ENCODE peak calls at places on chromosomes 3 and 15, in six cellular contexts. L, M, W, S, K and T are unnamed samples.

GRCh38 chr3:169387751-169388696 is 275.5 kb downstream of the MECOM start:
- DNase-seq in L (no peak), M (no peak), W (no peak), S (no peak), K (no peak), T (no peak)

GRCh38 chr3:148366743-148367410 is 330.8 kb upstream of the AGTR1 start:
- DNase-seq in L (no peak), M (no peak), W (peak; percentile 24), S (no peak), K (no peak), T (no peak)

GRCh38 chr15:58590901-58591300 is 158.6 kb downstream of the ADAM10 start:
- DNase-seq in L (no peak), M (no peak), W (no peak), S (no peak), K (no peak), T (no peak)

GRCh38 chr3:24139463-24140412 is 194.7 kb downstream of the NR1D2 start:
- DNase-seq in L (no peak), M (no peak), W (no peak), S (no peak), K (no peak), T (no peak)

GRCh38 chr15:82851331-82851850 is 42.0 kb downstream of the WHAMM start:
- DNase-seq in L (no peak), M (no peak), W (no peak), S (no peak), K (no peak), T (no peak)

GRCh38 chr3:138296639-138297038 is 33.0 kb downstream of the NME9 start:
- DNase-seq in L (no peak), M (no peak), W (no peak), S (no peak), K (no peak), T (no peak)

GRCh38 chr3:141913150-141913811 is 36.8 kb downstream of the ATP1B3 start:
- DNase-seq in L (no peak), M (peak; percentile 34), W (peak; percentile 58), S (peak; percentile 19), K (peak; percentile 54), T (peak; percentile 82)

GRCh38 chr3:75983609-75984290 is 198.4 kb upstream of the ZNF717 start:
- DNase-seq in L (no peak), M (no peak), W (no peak), S (no peak), K (no peak), T (no peak)

GRCh38 chr15:60134609-60135008 is 130.5 kb downstream of the FOXB1 start:
- DNase-seq in L (no peak), M (no peak), W (peak; percentile 10), S (no peak), K (no peak), T (peak; percentile 2)

GRCh38 chr3:131218196-131218595 is 163.4 kb upstream of the NUDT16 start:
- DNase-seq in L (no peak), M (no peak), W (no peak), S (no peak), K (no peak), T (no peak)

GRCh38 chr3:191111722-191112121 is 87.3 kb upstream of the OSTN start:
- DNase-seq in L (no peak), M (no peak), W (no peak), S (no peak), K (no peak), T (no peak)

GRCh38 chr3:130925628-130926027 is 31.7 kb downstream of the ATP2C1 start:
- DNase-seq in L (no peak), M (no peak), W (no peak), S (peak; percentile 56), K (peak; percentile 68), T (no peak)

GRCh38 chr15:59668571-59668970 is 11.3 kb upstream of the GTF2A2 start:
- DNase-seq in L (no peak), M (no peak), W (no peak), S (no peak), K (no peak), T (no peak)

GRCh38 chr15:68208641-68209240 is 3.6 kb upstream of the CALML4 start:
- DNase-seq in L (no peak), M (no peak), W (no peak), S (no peak), K (no peak), T (no peak)

GRCh38 chr15:34342737-34343575 is at the start of the genes NOP10 and NUTM1:
- DNase-seq in L (peak; percentile 99), M (peak; percentile 90), W (peak; percentile 79), S (peak; percentile 86), K (peak; percentile 81), T (peak; percentile 46)

GRCh38 chr3:72683068-72683467 is 165.2 kb downstream of the SHQ1 start:
- DNase-seq in L (no peak), M (no peak), W (no peak), S (peak; percentile 57), K (no peak), T (no peak)

GRCh38 chr3:44918087-44918486 is 43.7 kb downstream of the TGM4 start:
- DNase-seq in L (no peak), M (no peak), W (no peak), S (no peak), K (no peak), T (no peak)

GRCh38 chr3:32675650-32676049 is 9.3 kb upstream of the CNOT10 start:
- DNase-seq in L (no peak), M (no peak), W (no peak), S (no peak), K (no peak), T (no peak)

GRCh38 chr3:32675164-32675563 is 9.8 kb upstream of the CNOT10 start:
- DNase-seq in L (no peak), M (no peak), W (no peak), S (no peak), K (no peak), T (no peak)
- TF ChIP-seq JUND in L (no peak), M (no peak), W (no peak), S (no peak), K (no peak), T (no peak)

GRCh38 chr3:10837849-10838248 is 21.8 kb downstream of the SLC6A11 start:
- DNase-seq in L (no peak), M (no peak), W (no peak), S (no peak), K (no peak), T (no peak)

GRCh38 chr3:10835406-10835805 is 19.4 kb downstream of the SLC6A11 start:
- DNase-seq in L (peak; percentile 49), M (no peak), W (no peak), S (no peak), K (no peak), T (no peak)

GRCh38 chr3:10834951-10835350 is 18.9 kb downstream of the SLC6A11 start:
- DNase-seq in L (no peak), M (no peak), W (no peak), S (no peak), K (no peak), T (no peak)

GRCh38 chr3:10836676-10837075 is 20.6 kb downstream of the SLC6A11 start:
- DNase-seq in L (no peak), M (no peak), W (no peak), S (no peak), K (no peak), T (no peak)

GRCh38 chr3:10833855-10834414 is 17.9 kb downstream of the SLC6A11 start:
- DNase-seq in L (no peak), M (no peak), W (no peak), S (no peak), K (no peak), T (no peak)
- TF ChIP-seq JUND in L (no peak), M (no peak), W (no peak), S (no peak), K (no peak), T (no peak)

GRCh38 chr3:125055913-125056705 is at the start of gene HEG1:
- DNase-seq in L (peak; percentile 83), M (no peak), W (peak; percentile 90), S (no peak), K (peak; percentile 75), T (peak; percentile 86)

GRCh38 chr3:125057186-125057850 is 1.5 kb upstream of the HEG1 start:
- DNase-seq in L (no peak), M (no peak), W (no peak), S (no peak), K (no peak), T (no peak)

GRCh38 chr3:125054436-125055164 is 1.2 kb downstream of the HEG1 start:
- DNase-seq in L (no peak), M (no peak), W (peak; percentile 61), S (peak; percentile 62), K (no peak), T (peak; percentile 66)

GRCh38 chr3:125053304-125053699 is 2.5 kb downstream of the HEG1 start:
- DNase-seq in L (no peak), M (no peak), W (no peak), S (no peak), K (no peak), T (no peak)

GRCh38 chr3:125055165-125055912 is 458 bp downstream of the HEG1 start:
- DNase-seq in L (peak; percentile 68), M (no peak), W (peak; percentile 87), S (no peak), K (peak; percentile 22), T (peak; percentile 49)
- TF ChIP-seq JUND in L (no peak), M (no peak), W (no peak), S (no peak), K (no peak), T (no peak)

GRCh38 chr15:101006931-101007687 is 88.0 kb downstream of the LRRK1 start:
- DNase-seq in L (peak; percentile 88), M (peak; percentile 53), W (peak; percentile 87), S (peak; percentile 27), K (peak; percentile 86), T (peak; percentile 83)

GRCh38 chr15:101011582-101011981 is 92.4 kb downstream of the LRRK1 start:
- DNase-seq in L (no peak), M (no peak), W (no peak), S (no peak), K (no peak), T (no peak)

GRCh38 chr15:101010781-101011180 is 91.6 kb downstream of the LRRK1 start:
- DNase-seq in L (peak; percentile 33), M (no peak), W (no peak), S (no peak), K (no peak), T (no peak)

GRCh38 chr15:101009176-101009575 is 90.0 kb downstream of the LRRK1 start:
- DNase-seq in L (no peak), M (no peak), W (no peak), S (no peak), K (no peak), T (no peak)

DNA sequence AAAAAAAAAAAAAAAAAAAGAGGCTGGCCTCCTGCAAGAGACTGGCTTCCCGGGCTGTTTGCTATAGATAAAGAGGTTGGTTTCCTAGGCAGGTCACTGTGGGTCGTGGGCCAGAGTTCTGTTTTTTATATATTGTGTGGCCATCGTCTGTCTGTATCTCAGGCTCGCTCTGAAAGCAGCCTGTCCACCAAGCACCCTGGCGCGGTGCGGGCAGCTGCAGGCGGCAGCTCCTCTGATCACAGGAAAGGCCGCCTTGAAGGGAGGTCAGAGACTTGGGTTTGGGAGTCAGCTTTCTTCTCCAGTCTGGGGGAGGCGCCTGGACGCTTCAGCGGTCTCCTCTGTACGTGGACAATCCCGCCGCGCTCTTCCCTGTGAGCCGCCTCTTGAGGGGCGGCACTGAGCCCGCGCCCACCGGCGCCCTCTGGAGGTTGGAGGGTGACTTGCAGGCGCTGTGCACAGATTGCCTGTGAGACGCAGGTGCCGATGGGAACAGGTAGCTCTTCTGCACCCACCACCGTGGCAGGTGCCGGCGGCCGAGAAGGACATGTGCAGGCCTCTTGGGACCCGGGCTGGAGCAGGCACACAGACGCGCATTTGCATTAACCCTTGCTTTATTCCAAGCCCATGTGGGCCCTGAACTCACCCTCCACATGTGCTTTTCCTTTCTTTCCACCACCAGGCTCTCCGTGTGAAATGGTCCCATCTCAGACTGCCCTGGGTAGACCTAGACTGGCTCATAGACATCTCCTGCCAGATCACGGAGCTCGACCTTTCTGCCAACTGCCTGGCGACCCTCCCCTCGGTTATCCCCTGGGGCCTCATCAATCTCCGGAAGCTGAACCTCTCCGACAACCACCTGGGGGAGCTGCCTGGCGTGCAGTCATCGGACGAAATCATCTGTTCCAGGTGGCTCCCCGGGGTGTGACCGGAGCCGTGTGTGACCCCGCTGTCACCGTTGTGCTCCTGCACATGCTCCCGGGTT is 89.3 kb downstream of the LRRK1 start:
- DNase-seq in L (peak; percentile 99), M (peak; percentile 72), W (peak; percentile 89), S (peak; percentile 40), K (peak; percentile 85), T (peak; percentile 79)
- TF ChIP-seq JUND in L (no peak), M (no peak), W (no peak), S (no peak), K (peak; percentile 32), T (no peak)